ENCODE peak calls at places on chromosomes 1 and 21, in ten cellular contexts. N is Calu3; E is effector memory CD4-positive, alpha-beta T cell; Y is Caco-2; R is stimulated activated CD4-positive, alpha-beta T cell treated with anti-CD3 and anti-CD28 coated beads, Interleukin-4, amount 100 ng/mL, for 4 hours; K is adipocyte; B is prostate gland; X is hepatocyte; Z is erythroblast; P is Right ventricle myocardium inferior. C is an unnamed sample.

GRCh38 chr1:110475358-110476027 is 24.5 kb downstream of the PROK1 start:
- DNase-seq in P (no peak), K (no peak), B (no peak), N (peak; percentile 18), Y (peak; percentile 54), R (no peak), X (no peak), Z (peak; percentile 14), E (no peak), C (no peak)

GRCh38 chr21:41240040-41240439 is 72.1 kb downstream of the BACE2 start:
- DNase-seq in Y (no peak), Z (no peak), B (no peak), R (no peak), X (no peak), P (no peak), K (no peak), E (no peak), N (no peak), C (no peak)

GRCh38 chr1:236575523-236575922 is 28.8 kb downstream of the HEATR1 start:
- DNase-seq in Y (no peak), N (no peak), X (no peak), R (no peak), E (no peak), P (no peak), Z (no peak), K (peak; percentile 48), B (no peak), C (no peak)

GRCh38 chr1:54742262-54742661 is 22.1 kb downstream of the PARS2 start:
- DNase-seq in N (no peak), R (no peak), X (no peak), B (no peak), P (no peak), Y (no peak), K (no peak), E (no peak), Z (no peak), C (no peak)

GRCh38 chr1:52862666-52863458 is 20.3 kb downstream of the ZYG11A start:
- DNase-seq in K (no peak), Z (no peak), R (no peak), N (no peak), X (no peak), E (no peak), P (no peak), B (no peak), Y (no peak), C (no peak)

GRCh38 chr1:223504741-223505140 is 111.5 kb downstream of the CCDC185 start:
- DNase-seq in K (peak; percentile 27), X (no peak), B (no peak), Y (no peak), E (no peak), Z (no peak), P (no peak), R (no peak), N (peak; percentile 11), C (no peak)

GRCh38 chr1:153553691-153554608 is 4.9 kb upstream of the S100A3 start:
- DNase-seq in E (no peak), R (no peak), Y (no peak), P (no peak), N (no peak), B (no peak), Z (peak; percentile 54), X (no peak), K (peak; percentile 33), C (peak; percentile 23)

GRCh38 chr1:156896490-156897033 is 3.0 kb downstream of the PEAR1 start:
- DNase-seq in E (no peak), K (peak; percentile 75), B (no peak), Z (no peak), Y (peak; percentile 83), P (peak; percentile 55), X (peak; percentile 71), R (no peak), N (peak; percentile 27), C (no peak)

GRCh38 chr1:50783286-50783685 is 176.8 kb downstream of the FAF1 start:
- DNase-seq in K (no peak), Z (no peak), N (no peak), X (no peak), Y (no peak), B (no peak), E (no peak), R (no peak), P (no peak), C (no peak)

GRCh38 chr21:37383066-37383465 is 16.5 kb downstream of the DYRK1A start:
- DNase-seq in K (peak; percentile 44), N (no peak), X (no peak), R (no peak), B (no peak), Y (no peak), E (no peak), P (no peak), Z (peak; percentile 42), C (no peak)

GRCh38 chr1:56578963-56579875 is at the start of gene PLPP3:
- DNase-seq in Z (peak; percentile 22), E (no peak), N (peak; percentile 80), R (no peak), Y (peak; percentile 85), P (peak; percentile 92), K (peak; percentile 98), X (peak; percentile 92), B (peak; percentile 89), C (peak; percentile 91)

GRCh38 chr1:12026586-12026985 is 7.3 kb downstream of the MIIP start:
- DNase-seq in Y (no peak), X (no peak), R (no peak), E (no peak), B (no peak), Z (no peak), N (no peak), P (no peak), K (no peak), C (no peak)

GRCh38 chr1:27979151-27979858 is 19.5 kb downstream of the XKR8 start:
- DNase-seq in Z (peak; percentile 90), B (no peak), X (peak; percentile 74), R (no peak), N (no peak), P (no peak), K (peak; percentile 88), Y (no peak), E (no peak), C (no peak)

GRCh38 chr1:235853653-235854052 is 13.1 kb downstream of the LYST start:
- DNase-seq in K (no peak), N (no peak), B (no peak), E (no peak), Z (no peak), Y (no peak), P (no peak), R (no peak), X (no peak), C (no peak)

GRCh38 chr1:175332515-175332914 is 139.9 kb upstream of the KIAA0040 start:
- DNase-seq in K (no peak), B (no peak), Z (no peak), P (no peak), N (no peak), R (no peak), E (no peak), X (no peak), Y (no peak), C (no peak)

GRCh38 chr1:56798053-56798471 is 21.1 kb downstream of the FYB2 start:
- DNase-seq in R (no peak), B (no peak), Y (no peak), X (no peak), E (no peak), P (no peak), Z (no peak), K (peak; percentile 61), N (no peak), C (no peak)

GRCh38 chr1:65001238-65001792 is 35.0 kb upstream of the JAK1 start:
- DNase-seq in N (no peak), Z (peak; percentile 27), X (peak; percentile 55), E (peak; percentile 53), B (no peak), P (peak; percentile 91), R (peak; percentile 90), K (peak; percentile 67), Y (no peak), C (peak; percentile 87)

GRCh38 chr1:222240536-222241181 is 307.2 kb downstream of the HHIPL2 start:
- DNase-seq in Z (peak; percentile 84), P (no peak), E (no peak), R (no peak), X (peak; percentile 27), B (no peak), N (no peak), Y (no peak), K (peak; percentile 56), C (no peak)

GRCh38 chr1:106889504-106890027 is 166.9 kb upstream of the PRMT6 start:
- DNase-seq in Y (no peak), Z (no peak), B (no peak), R (no peak), X (no peak), E (no peak), N (no peak), P (no peak), K (no peak), C (no peak)

GRCh38 chr1:35298464-35298863 is 30.0 kb downstream of the ZMYM4 start:
- DNase-seq in E (no peak), R (peak; percentile 12), X (peak; percentile 48), P (no peak), K (peak; percentile 73), B (peak; percentile 40), Z (peak; percentile 27), Y (no peak), N (peak; percentile 22), C (no peak)

GRCh38 chr1:20051218-20051829 is 18.7 kb upstream of the PLA2G5 start:
- DNase-seq in B (no peak), Y (no peak), X (no peak), R (no peak), Z (no peak), K (no peak), N (no peak), P (no peak), E (no peak), C (no peak)

C was measured in left ventricle myocardium superior.